ENCODE peak calls at places on chromosomes 12 and 14, in six cellular contexts. One of them, this sample, is unnamed.

GRCh38 chr12:663293-663871 is at the start of gene NINJ2:
- DNase-seq in NCI-H1436: no peak
- DNase-seq in Caco-2: no peak
- DNase-seq in Kasumi-1: no peak
- DNase-seq in testis: peak; percentile 29
- DNase-seq in effector memory CD8-positive, alpha-beta T cell: no peak
- DNase-seq in this sample: no peak

GRCh38 chr12:109134186-109134917 is 18.0 kb downstream of the ACACB start:
- DNase-seq in NCI-H1436: no peak
- DNase-seq in Caco-2: no peak
- DNase-seq in effector memory CD8-positive, alpha-beta T cell: no peak
- DNase-seq in Kasumi-1: no peak
- DNase-seq in testis: no peak
- DNase-seq in this sample: no peak

GRCh38 chr14:73526036-73526984 is 10.6 kb upstream of the ACOT1 start:
- DNase-seq in effector memory CD8-positive, alpha-beta T cell: no peak
- DNase-seq in Kasumi-1: no peak
- DNase-seq in NCI-H1436: no peak
- DNase-seq in Caco-2: no peak
- DNase-seq in testis: peak; percentile 20
- DNase-seq in this sample: no peak

GRCh38 chr14:102225386-102225785 is 79.6 kb downstream of the MOK start:
- DNase-seq in NCI-H1436: no peak
- DNase-seq in testis: no peak
- DNase-seq in Caco-2: no peak
- DNase-seq in effector memory CD8-positive, alpha-beta T cell: no peak
- DNase-seq in Kasumi-1: no peak
- DNase-seq in this sample: no peak

GRCh38 chr14:100440758-100441203 is 117.6 kb downstream of the SLC25A47 start:
- DNase-seq in testis: peak; percentile 36
- DNase-seq in Kasumi-1: no peak
- DNase-seq in effector memory CD8-positive, alpha-beta T cell: no peak
- DNase-seq in Caco-2: no peak
- DNase-seq in NCI-H1436: no peak
- DNase-seq in this sample: no peak

GRCh38 chr12:32478858-32479257 is 79.5 kb downstream of the FGD4 start:
- DNase-seq in effector memory CD8-positive, alpha-beta T cell: no peak
- DNase-seq in Kasumi-1: no peak
- DNase-seq in NCI-H1436: no peak
- DNase-seq in testis: no peak
- DNase-seq in Caco-2: no peak
- DNase-seq in this sample: no peak

GRCh38 chr12:116434155-116435065 is 124.8 kb upstream of the MAP1LC3B2 start:
- DNase-seq in NCI-H1436: no peak
- DNase-seq in testis: peak; percentile 51
- DNase-seq in Kasumi-1: no peak
- DNase-seq in Caco-2: peak; percentile 94
- DNase-seq in effector memory CD8-positive, alpha-beta T cell: no peak
- DNase-seq in this sample: peak; percentile 45

GRCh38 chr14:25757364-25757763 is 707.4 kb upstream of the STXBP6 start:
- DNase-seq in NCI-H1436: no peak
- DNase-seq in testis: no peak
- DNase-seq in effector memory CD8-positive, alpha-beta T cell: no peak
- DNase-seq in Caco-2: no peak
- DNase-seq in Kasumi-1: no peak
- DNase-seq in this sample: no peak

GRCh38 chr12:132414634-132415340 is 75.2 kb upstream of the FBRSL1 start:
- DNase-seq in Caco-2: peak; percentile 84
- DNase-seq in effector memory CD8-positive, alpha-beta T cell: peak; percentile 72
- DNase-seq in NCI-H1436: peak; percentile 81
- DNase-seq in testis: peak; percentile 80
- DNase-seq in Kasumi-1: peak; percentile 71
- DNase-seq in this sample: peak; percentile 57

GRCh38 chr12:122336015-122336946 is 70.0 kb upstream of the VPS33A start:
- DNase-seq in effector memory CD8-positive, alpha-beta T cell: peak; percentile 20
- DNase-seq in Kasumi-1: peak; percentile 71
- DNase-seq in NCI-H1436: no peak
- DNase-seq in testis: no peak
- DNase-seq in Caco-2: no peak
- DNase-seq in this sample: no peak

GRCh38 chr14:35107866-35108265 is 13.9 kb downstream of the PPP2R3C start:
- DNase-seq in Caco-2: no peak
- DNase-seq in effector memory CD8-positive, alpha-beta T cell: no peak
- DNase-seq in NCI-H1436: no peak
- DNase-seq in Kasumi-1: no peak
- DNase-seq in testis: no peak
- DNase-seq in this sample: no peak

GRCh38 chr14:92726135-92726932 is 22.1 kb downstream of the LGMN start:
- DNase-seq in testis: peak; percentile 75
- DNase-seq in effector memory CD8-positive, alpha-beta T cell: peak; percentile 43
- DNase-seq in Kasumi-1: no peak
- DNase-seq in Caco-2: peak; percentile 53
- DNase-seq in NCI-H1436: no peak
- DNase-seq in this sample: no peak

GRCh38 chr14:74647834-74648361 is 35.9 kb upstream of the LTBP2 start:
- DNase-seq in NCI-H1436: peak; percentile 23
- DNase-seq in effector memory CD8-positive, alpha-beta T cell: no peak
- DNase-seq in Caco-2: no peak
- DNase-seq in Kasumi-1: no peak
- DNase-seq in testis: peak; percentile 33
- DNase-seq in this sample: peak; percentile 67

GRCh38 chr12:10249690-10250455 is 37.2 kb downstream of the GABARAPL1 start:
- DNase-seq in NCI-H1436: no peak
- DNase-seq in Kasumi-1: no peak
- DNase-seq in Caco-2: no peak
- DNase-seq in testis: no peak
- DNase-seq in effector memory CD8-positive, alpha-beta T cell: peak; percentile 23
- DNase-seq in this sample: no peak

GRCh38 chr12:107515446-107515958 is 170.1 kb upstream of the PWP1 start:
- DNase-seq in testis: no peak
- DNase-seq in NCI-H1436: no peak
- DNase-seq in Caco-2: no peak
- DNase-seq in effector memory CD8-positive, alpha-beta T cell: no peak
- DNase-seq in Kasumi-1: no peak
- DNase-seq in this sample: no peak

GRCh38 chr12:93061414-93062099 is 132.5 kb upstream of the EEA1 start:
- DNase-seq in Caco-2: no peak
- DNase-seq in NCI-H1436: no peak
- DNase-seq in Kasumi-1: no peak
- DNase-seq in testis: no peak
- DNase-seq in effector memory CD8-positive, alpha-beta T cell: no peak
- DNase-seq in this sample: no peak

GRCh38 chr12:57632898-57633825 is at the start of gene B4GALNT1:
- DNase-seq in NCI-H1436: peak; percentile 76
- DNase-seq in testis: peak; percentile 71
- DNase-seq in Caco-2: no peak
- DNase-seq in effector memory CD8-positive, alpha-beta T cell: peak; percentile 62
- DNase-seq in Kasumi-1: peak; percentile 70
- DNase-seq in this sample: peak; percentile 62

GRCh38 chr12:48943221-48943620 is 14.1 kb downstream of the ARF3 start:
- DNase-seq in NCI-H1436: no peak
- DNase-seq in effector memory CD8-positive, alpha-beta T cell: no peak
- DNase-seq in testis: no peak
- DNase-seq in Kasumi-1: no peak
- DNase-seq in Caco-2: no peak
- DNase-seq in this sample: no peak

GRCh38 chr12:124480469-124481256 is 86.7 kb downstream of the NCOR2 start:
- DNase-seq in Kasumi-1: no peak
- DNase-seq in testis: peak; percentile 89
- DNase-seq in Caco-2: peak; percentile 58
- DNase-seq in NCI-H1436: no peak
- DNase-seq in effector memory CD8-positive, alpha-beta T cell: peak; percentile 29
- DNase-seq in this sample: no peak

GRCh38 chr12:19190292-19191031 is 60.9 kb downstream of the PLEKHA5 start:
- DNase-seq in NCI-H1436: no peak
- DNase-seq in testis: no peak
- DNase-seq in effector memory CD8-positive, alpha-beta T cell: no peak
- DNase-seq in Kasumi-1: peak; percentile 90
- DNase-seq in Caco-2: no peak
- DNase-seq in this sample: no peak

GRCh38 chr12:39905152-39905551 is 200.7 kb downstream of the SLC2A13 start:
- DNase-seq in Kasumi-1: no peak
- DNase-seq in effector memory CD8-positive, alpha-beta T cell: no peak
- DNase-seq in testis: peak; percentile 48
- DNase-seq in Caco-2: no peak
- DNase-seq in NCI-H1436: no peak
- DNase-seq in this sample: no peak

GRCh38 chr12:131943389-131943788 is 6.4 kb upstream of the EP400 start:
- DNase-seq in testis: no peak
- DNase-seq in Kasumi-1: no peak
- DNase-seq in NCI-H1436: no peak
- DNase-seq in Caco-2: no peak
- DNase-seq in effector memory CD8-positive, alpha-beta T cell: no peak
- DNase-seq in this sample: no peak

GRCh38 chr12:77521458-77522115 is 309.1 kb upstream of the NAV3 start:
- DNase-seq in Kasumi-1: no peak
- DNase-seq in Caco-2: no peak
- DNase-seq in testis: no peak
- DNase-seq in NCI-H1436: no peak
- DNase-seq in effector memory CD8-positive, alpha-beta T cell: no peak
- DNase-seq in this sample: no peak

GRCh38 chr12:57452181-57452936 is 2.7 kb upstream of the INHBE start:
- DNase-seq in Kasumi-1: no peak
- DNase-seq in Caco-2: no peak
- DNase-seq in NCI-H1436: no peak
- DNase-seq in effector memory CD8-positive, alpha-beta T cell: no peak
- DNase-seq in testis: no peak
- DNase-seq in this sample: no peak

GRCh38 chr14:60815371-60815770 is 80.8 kb downstream of the MNAT1 start:
- DNase-seq in NCI-H1436: peak; percentile 4
- DNase-seq in Kasumi-1: no peak
- DNase-seq in effector memory CD8-positive, alpha-beta T cell: no peak
- DNase-seq in Caco-2: no peak
- DNase-seq in testis: no peak
- DNase-seq in this sample: no peak

GRCh38 chr14:87351007-87351406 is 642.0 kb downstream of the GALC start:
- DNase-seq in testis: no peak
- DNase-seq in NCI-H1436: no peak
- DNase-seq in effector memory CD8-positive, alpha-beta T cell: no peak
- DNase-seq in Kasumi-1: no peak
- DNase-seq in Caco-2: peak; percentile 35
- DNase-seq in this sample: no peak

GRCh38 chr14:88247228-88247627 is 75.8 kb downstream of the KCNK10 start:
- DNase-seq in testis: no peak
- DNase-seq in effector memory CD8-positive, alpha-beta T cell: no peak
- DNase-seq in Caco-2: no peak
- DNase-seq in NCI-H1436: no peak
- DNase-seq in Kasumi-1: no peak
- DNase-seq in this sample: no peak

GRCh38 chr14:67738740-67739504 is 37.2 kb downstream of the RDH12 start:
- DNase-seq in Caco-2: peak; percentile 49
- DNase-seq in Kasumi-1: no peak
- DNase-seq in NCI-H1436: peak; percentile 12
- DNase-seq in testis: no peak
- DNase-seq in effector memory CD8-positive, alpha-beta T cell: no peak
- DNase-seq in this sample: no peak

GRCh38 chr12:1339608-1340319 is 254.6 kb downstream of the FBXL14 start:
- DNase-seq in effector memory CD8-positive, alpha-beta T cell: no peak
- DNase-seq in Kasumi-1: no peak
- DNase-seq in Caco-2: no peak
- DNase-seq in NCI-H1436: no peak
- DNase-seq in testis: no peak
- DNase-seq in this sample: no peak

GRCh38 chr14:104751539-104752337 is 1.2 kb upstream of the SIVA1 start:
- DNase-seq in Caco-2: no peak
- DNase-seq in NCI-H1436: no peak
- DNase-seq in testis: no peak
- DNase-seq in Kasumi-1: peak; percentile 70
- DNase-seq in effector memory CD8-positive, alpha-beta T cell: no peak
- DNase-seq in this sample: no peak

GRCh38 chr12:19014243-19014642 is 115.3 kb upstream of the PLEKHA5 start:
- DNase-seq in effector memory CD8-positive, alpha-beta T cell: no peak
- DNase-seq in NCI-H1436: no peak
- DNase-seq in Caco-2: no peak
- DNase-seq in testis: no peak
- DNase-seq in Kasumi-1: no peak
- DNase-seq in this sample: no peak

GRCh38 chr12:123891011-123891410 is 81.6 kb downstream of the CCDC92 start:
- DNase-seq in Caco-2: no peak
- DNase-seq in effector memory CD8-positive, alpha-beta T cell: no peak
- DNase-seq in Kasumi-1: no peak
- DNase-seq in testis: no peak
- DNase-seq in NCI-H1436: no peak
- DNase-seq in this sample: no peak

GRCh38 chr14:90503582-90503981 is 106.8 kb downstream of the CALM1 start:
- DNase-seq in NCI-H1436: no peak
- DNase-seq in Kasumi-1: no peak
- DNase-seq in effector memory CD8-positive, alpha-beta T cell: no peak
- DNase-seq in testis: peak; percentile 61
- DNase-seq in Caco-2: no peak
- DNase-seq in this sample: no peak